ENCODE peak calls at places on chromosomes 6 and 20, in six cellular contexts. I is OCI-LY7, P is Peyer's patch, C is hepatocyte, N is BE2C, V is body of pancreas. J is an unnamed sample.

GRCh38 chr6:117498159-117498558 is 15.7 kb downstream of the DCBLD1 start:
- DNase-seq in C (no peak), I (no peak), V (no peak), P (no peak), N (no peak), J (no peak)

GRCh38 chr20:57306747-57307146 is 22.9 kb upstream of the SPO11 start:
- DNase-seq in P (no peak), C (no peak), N (no peak), V (no peak), I (no peak), J (no peak)

GRCh38 chr20:32707691-32708581 is 34.2 kb upstream of the C20orf203 start:
- DNase-seq in N (no peak), C (no peak), P (no peak), I (no peak), V (no peak), J (no peak)

GRCh38 chr6:42406296-42407280 is 45.1 kb downstream of the TRERF1 start:
- DNase-seq in P (no peak), N (peak; percentile 23), C (no peak), V (no peak), I (no peak), J (no peak)

GRCh38 chr6:127384007-127384406 is 40.6 kb upstream of the ECHDC1 start:
- DNase-seq in C (no peak), P (no peak), N (no peak), V (no peak), I (no peak), J (no peak)

GRCh38 chr6:92132446-92132845 is 1286.9 kb downstream of the EPHA7 start:
- DNase-seq in P (no peak), V (no peak), I (no peak), N (no peak), C (peak; percentile 21), J (no peak)

GRCh38 chr6:145815351-145815772 is 767 bp upstream of the FBXO30 start:
- DNase-seq in N (peak; percentile 51), I (no peak), C (peak; percentile 48), P (no peak), V (no peak), J (peak; percentile 37)

GRCh38 chr20:63766695-63767426 is 27.3 kb downstream of the SLC2A4RG start:
- DNase-seq in P (no peak), I (no peak), N (no peak), V (no peak), C (no peak), J (no peak)

GRCh38 chr6:120735641-120736040 is 598.6 kb downstream of the TBC1D32 start:
- DNase-seq in P (no peak), V (no peak), C (no peak), N (no peak), I (no peak), J (no peak)

GRCh38 chr6:157430834-157431233 is 49.8 kb downstream of the ZDHHC14 start:
- DNase-seq in C (no peak), N (no peak), V (no peak), I (no peak), P (no peak), J (peak; percentile 55)

GRCh38 chr6:126175251-126175650 is 164.7 kb upstream of the CENPW start:
- DNase-seq in C (no peak), V (no peak), I (no peak), P (no peak), N (no peak), J (no peak)

GRCh38 chr6:166365806-166366205 is 16.9 kb downstream of the MPC1 start:
- DNase-seq in C (no peak), I (no peak), V (no peak), P (no peak), N (no peak), J (no peak)

GRCh38 chr6:10235339-10235738 is 179.5 kb downstream of the TFAP2A start:
- DNase-seq in I (no peak), C (no peak), N (no peak), V (no peak), P (no peak), J (no peak)

GRCh38 chr20:19531446-19531845 is 226.6 kb upstream of the RIN2 start:
- DNase-seq in N (no peak), P (no peak), V (no peak), C (no peak), I (no peak), J (no peak)

GRCh38 chr6:84633771-84634170 is 130.6 kb downstream of the TBX18 start:
- DNase-seq in N (no peak), I (no peak), P (no peak), V (no peak), C (no peak), J (no peak)

GRCh38 chr6:78436335-78436734 is 431.0 kb upstream of the IRAK1BP1 start:
- DNase-seq in V (no peak), C (peak; percentile 4), N (peak; percentile 14), P (no peak), I (no peak), J (peak; percentile 21)

GRCh38 chr6:137921823-137922222 is 54.8 kb downstream of the TNFAIP3 start:
- DNase-seq in N (no peak), P (no peak), V (no peak), C (no peak), I (no peak), J (no peak)

GRCh38 chr6:169978615-169979161 is 227.3 kb downstream of the ERMARD start:
- DNase-seq in I (no peak), N (no peak), P (peak; percentile 41), C (no peak), V (peak; percentile 3), J (no peak)
- TF ChIP-seq CTCF in I (no peak), N (no peak), P (no peak), C (no peak), V (no peak), J (no peak)

GRCh38 chr6:1712451-1712850 is 102.7 kb downstream of the FOXC1 start:
- DNase-seq in C (no peak), V (no peak), P (no peak), I (no peak), N (no peak), J (no peak)

GRCh38 chr6:1716845-1717244 is 107.1 kb downstream of the FOXC1 start:
- DNase-seq in I (no peak), P (no peak), N (no peak), V (no peak), C (no peak), J (no peak)

GRCh38 chr6:1713016-1713600 is 103.4 kb downstream of the FOXC1 start:
- DNase-seq in N (no peak), P (no peak), V (no peak), C (no peak), I (no peak), J (no peak)

GRCh38 chr6:1716396-1716795 is 106.7 kb downstream of the FOXC1 start:
- DNase-seq in I (no peak), C (no peak), V (no peak), N (no peak), P (no peak), J (peak; percentile 56)

GRCh38 chr6:1715336-1715735 is 105.6 kb downstream of the FOXC1 start:
- DNase-seq in I (no peak), N (no peak), C (no peak), V (no peak), P (no peak), J (no peak)
- H3K36me3 ChIP-seq in I (no peaks in the 10 kb centered on the region), N (no peaks in the 10 kb centered on the region), C (no peaks in the 10 kb centered on the region), V (no peaks in the 10 kb centered on the region), P (no peaks in the 10 kb centered on the region), J (no peaks in the 10 kb centered on the region)

DNA sequence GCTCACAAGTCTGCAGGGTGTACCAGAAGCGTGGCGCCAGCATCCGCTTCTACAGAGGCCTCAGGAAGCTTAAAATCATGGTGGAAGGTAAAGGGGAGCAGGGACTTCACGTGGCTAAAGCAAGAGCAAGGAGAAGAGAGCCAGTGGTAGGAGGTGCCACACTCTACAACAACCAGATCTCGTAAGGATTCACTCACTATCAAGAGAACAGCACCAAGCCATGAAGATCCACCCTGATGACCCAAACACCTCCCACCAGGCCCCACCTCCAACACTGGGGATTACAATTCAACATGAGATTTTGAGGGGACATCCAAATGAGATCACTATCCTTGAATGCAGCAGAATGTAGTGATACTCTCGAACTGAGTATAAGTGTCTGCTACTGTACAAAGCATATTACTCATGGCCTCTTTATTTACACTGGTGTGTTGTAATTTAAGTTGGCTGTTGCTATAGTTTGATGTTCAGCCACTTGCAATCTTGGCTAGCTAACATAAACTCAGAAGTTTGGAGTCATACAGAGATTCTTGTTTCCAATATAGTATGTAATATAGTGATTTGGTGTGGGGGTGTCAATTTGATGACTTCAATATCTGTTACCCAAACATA is 39.5 kb upstream of the MYLIP start:
- DNase-seq in C (no peak), I (no peak), P (no peak), V (no peak), N (no peak), J (no peak)
- TF ChIP-seq CTCF in C (no peak), I (no peak), P (no peak), V (no peak), N (no peak), J (no peak)

GRCh38 chr20:50230184-50230583 is 39.6 kb downstream of the CEBPB start:
- DNase-seq in P (no peak), N (no peak), C (no peak), V (no peak), I (no peak), J (peak; percentile 24)
- H3K36me3 ChIP-seq in P (no peaks in the 10 kb centered on the region), N (no peaks in the 10 kb centered on the region), C (no peaks in the 10 kb centered on the region), V (no peaks in the 10 kb centered on the region), I (no peaks in the 10 kb centered on the region), J (no peaks in the 10 kb centered on the region)

DNA sequence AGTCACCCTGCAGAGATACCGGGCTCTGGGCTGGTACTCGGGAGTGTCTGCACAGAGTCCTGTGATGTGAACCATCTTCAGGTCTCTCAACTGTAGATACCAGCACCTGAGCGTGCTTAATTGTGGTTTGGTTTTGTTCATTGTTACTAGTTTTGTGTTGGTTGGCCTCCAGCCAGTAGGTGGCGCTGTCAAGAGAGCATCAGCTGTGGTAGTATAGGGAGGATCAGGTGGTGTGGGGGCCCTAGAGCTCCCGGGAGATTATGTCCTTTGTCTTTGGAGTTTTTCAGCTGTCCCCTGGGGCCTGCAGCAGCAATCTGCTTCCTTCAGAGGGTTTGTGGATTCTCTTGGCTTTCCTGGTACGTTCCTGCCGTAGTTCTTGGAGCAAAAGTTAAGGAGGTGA is 67.9 kb downstream of the CDYL start:
- DNase-seq in P (no peak), V (no peak), I (no peak), N (peak; percentile 88), C (no peak), J (peak; percentile 46)
- TF ChIP-seq CTCF in P (no peak), V (no peak), I (peak; percentile 76), N (peak; percentile 93), C (peak; percentile 7), J (peak; percentile 64)

GRCh38 chr20:3797226-3797545 is 1.1 kb downstream of the CDC25B start:
- DNase-seq in V (no peak), N (no peak), I (no peak), C (no peak), P (no peak), J (no peak)

GRCh38 chr20:3798405-3798768 is 2.3 kb downstream of the CDC25B start:
- DNase-seq in V (no peak), P (no peak), C (no peak), N (no peak), I (no peak), J (no peak)

GRCh38 chr20:3797592-3798404 is 1.7 kb downstream of the CDC25B start:
- DNase-seq in P (no peak), C (no peak), V (no peak), I (peak; percentile 65), N (no peak), J (no peak)

GRCh38 chr20:3800256-3800877 is 4.3 kb downstream of the CDC25B start:
- DNase-seq in C (no peak), I (no peak), P (no peak), V (no peak), N (no peak), J (no peak)

GRCh38 chr20:3798908-3799248 is 2.8 kb downstream of the CDC25B start:
- DNase-seq in I (no peak), N (no peak), V (no peak), C (no peak), P (no peak), J (no peak)
- H3K36me3 ChIP-seq in I (peaks cover 58% of the 10 kb centered on the region), N (peaks cover 53% of the 10 kb centered on the region), V (no peaks in the 10 kb centered on the region), C (no peaks in the 10 kb centered on the region), P (peaks cover 37% of the 10 kb centered on the region), J (peaks cover 49% of the 10 kb centered on the region)